ENCODE peak calls at places on chromosomes 2 and 18, in eight cellular contexts. E, Q, X, S, H, R, K and G are unnamed samples.

GRCh38 chr2:118716102-118716501 is 131.3 kb downstream of the EN1 start:
- DNase-seq in E (no peak), Q (no peak), X (no peak), S (no peak), H (no peak), R (no peak), K (no peak), G (no peak)

GRCh38 chr2:145350011-145350410 is 830.1 kb upstream of the ZEB2 start:
- DNase-seq in E (no peak), Q (no peak), X (peak; percentile 44), S (no peak), H (no peak), R (peak; percentile 81), K (no peak), G (no peak)

GRCh38 chr2:45904931-45905642 is 253.6 kb downstream of the PRKCE start:
- DNase-seq in E (no peak), Q (no peak), X (no peak), S (no peak), H (no peak), R (no peak), K (no peak), G (no peak)

GRCh38 chr2:1808921-1809551 is 64.7 kb upstream of the PXDN start:
- DNase-seq in E (no peak), Q (no peak), X (no peak), S (no peak), H (no peak), R (peak; percentile 10), K (no peak), G (no peak)

GRCh38 chr18:8117008-8117376 is 492.2 kb upstream of the RAB12 start:
- DNase-seq in E (no peak), Q (no peak), X (peak; percentile 71), S (no peak), H (no peak), R (peak; percentile 51), K (no peak), G (no peak)

GRCh38 chr2:145323512-145323911 is 803.6 kb upstream of the ZEB2 start:
- DNase-seq in E (peak; percentile 45), Q (no peak), X (peak; percentile 87), S (no peak), H (no peak), R (peak; percentile 41), K (no peak), G (no peak)

GRCh38 chr2:128028668-128029054 is 802 bp upstream of the SAP130 start:
- DNase-seq in E (no peak), Q (no peak), X (no peak), S (no peak), H (no peak), R (no peak), K (no peak), G (no peak)

GRCh38 chr2:226526731-226527130 is 272.9 kb downstream of the IRS1 start:
- DNase-seq in E (no peak), Q (no peak), X (no peak), S (no peak), H (no peak), R (peak; percentile 68), K (no peak), G (no peak)

GRCh38 chr18:42649636-42650035 is 465.8 kb downstream of the RIT2 start:
- DNase-seq in E (peak; percentile 67), Q (no peak), X (peak; percentile 49), S (no peak), H (no peak), R (no peak), K (no peak), G (no peak)

DNA sequence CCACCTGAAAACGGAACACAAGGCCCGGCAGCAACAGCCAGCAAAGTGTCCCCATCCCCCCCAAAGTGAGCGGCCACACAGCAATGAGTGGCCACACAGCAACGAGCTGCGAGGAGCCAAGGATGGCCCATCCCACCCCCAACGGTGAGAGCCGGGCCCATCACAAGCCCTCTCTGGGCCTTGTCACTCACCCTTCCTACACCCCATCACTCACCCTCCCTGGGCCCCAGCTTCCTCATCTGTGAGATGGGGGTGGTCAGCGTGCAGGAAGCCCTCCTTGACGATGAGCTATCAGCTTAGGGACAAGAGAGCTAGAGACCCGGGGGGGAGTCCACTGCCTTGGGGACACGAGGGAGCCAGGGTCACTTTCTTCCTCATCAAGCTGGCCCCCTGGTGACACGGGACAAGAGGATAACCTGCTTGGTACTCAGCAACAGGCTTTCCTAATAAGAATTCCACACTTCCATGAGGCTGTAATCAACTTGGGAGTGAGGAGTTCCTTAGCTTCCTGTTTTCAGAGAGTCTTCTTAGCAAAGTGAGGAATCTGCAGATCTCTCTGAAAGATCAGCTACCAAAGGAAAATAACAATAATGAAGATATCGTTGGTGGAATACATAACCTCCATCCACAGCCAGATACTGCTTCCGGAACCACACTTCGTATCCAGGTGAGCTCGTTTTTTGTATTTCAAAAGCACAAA is 92.7 kb downstream of the HDAC4 start:
- DNase-seq in E (no peak), Q (no peak), X (no peak), S (no peak), H (peak; percentile 35), R (no peak), K (no peak), G (no peak)
- H3K4me3 ChIP-seq in E (no peak overlapping the region), Q (no peak overlapping the region), X (no peak overlapping the region), S (peak overlapping the region; percentile 24), H (peak overlapping the region; percentile 44), R (peak overlapping the region; percentile 25), K (no peak overlapping the region), G (no peak overlapping the region)

GRCh38 chr2:232854082-232854481 is 16.0 kb upstream of the SNORC start:
- DNase-seq in E (peak; percentile 68), Q (no peak), X (peak; percentile 81), S (no peak), H (no peak), R (peak; percentile 88), K (no peak), G (no peak)

GRCh38 chr2:232852676-232853075 is 17.4 kb upstream of the SNORC start:
- DNase-seq in E (no peak), Q (no peak), X (no peak), S (no peak), H (no peak), R (no peak), K (no peak), G (no peak)

GRCh38 chr2:232846055-232846454 is 24.0 kb upstream of the SNORC start:
- DNase-seq in E (no peak), Q (no peak), X (no peak), S (no peak), H (no peak), R (no peak), K (no peak), G (no peak)

GRCh38 chr2:232850039-232850438 is 20.0 kb upstream of the SNORC start:
- DNase-seq in E (no peak), Q (no peak), X (no peak), S (no peak), H (no peak), R (no peak), K (no peak), G (no peak)
- H3K36me3 ChIP-seq in E (peaks cover 23% of the 10 kb centered on the region), Q (peaks cover 87% of the 10 kb centered on the region), X (peaks cover 17% of the 10 kb centered on the region), S (peaks cover 72% of the 10 kb centered on the region), H (no peaks in the 10 kb centered on the region), R (peaks cover 27% of the 10 kb centered on the region), K (peaks cover 48% of the 10 kb centered on the region), G (peaks cover 2% of the 10 kb centered on the region)

DNA sequence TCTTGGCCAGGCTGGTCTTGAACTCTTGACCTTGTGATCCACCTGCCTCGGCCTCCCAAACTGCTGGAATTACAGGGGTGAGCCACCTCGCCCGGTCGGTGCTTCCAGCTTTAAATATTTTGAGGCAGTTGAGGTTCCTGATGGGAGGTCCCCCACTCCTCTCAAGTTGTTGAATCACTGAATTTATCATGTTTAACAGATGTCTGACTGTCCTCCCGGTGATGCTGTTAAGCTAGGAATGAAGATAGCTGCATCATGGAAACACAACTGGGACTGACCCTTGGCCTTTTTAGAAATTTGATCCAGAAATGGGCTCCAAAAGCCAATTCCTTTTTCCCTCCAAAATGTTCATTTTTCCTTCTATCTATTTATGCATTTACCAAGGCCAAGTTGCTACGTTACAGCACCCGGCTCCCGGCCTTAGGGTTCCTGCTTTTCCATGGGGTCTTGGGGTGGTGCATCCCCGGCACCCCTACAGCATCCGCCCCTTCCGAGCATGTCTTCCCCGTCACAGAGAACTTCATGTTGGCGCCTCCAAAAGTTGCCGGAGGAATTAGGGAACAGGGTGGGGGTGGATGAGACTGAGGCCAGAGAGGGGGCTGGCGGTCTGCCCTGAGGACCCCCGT is 43.9 kb downstream of the PAX8 start:
- DNase-seq in E (no peak), Q (no peak), X (no peak), S (no peak), H (no peak), R (peak; percentile 31), K (no peak), G (no peak)
- H3K4me3 ChIP-seq in E (no peak overlapping the region), Q (no peak overlapping the region), X (peak overlapping the region; percentile 33), S (peak overlapping the region; percentile 34), H (peak overlapping the region; percentile 37), R (peak overlapping the region; percentile 71), K (peak overlapping the region; percentile 52), G (peak overlapping the region; percentile 97)

GRCh38 chr2:200762127-200762526 is 49.6 kb upstream of the BZW1 start:
- DNase-seq in E (no peak), Q (no peak), X (no peak), S (no peak), H (no peak), R (no peak), K (no peak), G (no peak)

GRCh38 chr2:200763422-200763821 is 48.3 kb upstream of the BZW1 start:
- DNase-seq in E (peak; percentile 72), Q (no peak), X (peak; percentile 70), S (no peak), H (no peak), R (peak; percentile 69), K (no peak), G (no peak)

GRCh38 chr2:200767111-200767885 is 44.4 kb upstream of the BZW1 start:
- DNase-seq in E (no peak), Q (no peak), X (peak; percentile 52), S (no peak), H (no peak), R (no peak), K (no peak), G (no peak)

GRCh38 chr2:200765995-200766660 is 45.6 kb upstream of the BZW1 start:
- DNase-seq in E (no peak), Q (no peak), X (peak; percentile 92), S (no peak), H (no peak), R (peak; percentile 34), K (no peak), G (no peak)

GRCh38 chr2:200765139-200765951 is 46.4 kb upstream of the BZW1 start:
- DNase-seq in E (peak; percentile 89), Q (no peak), X (peak; percentile 98), S (no peak), H (no peak), R (peak; percentile 98), K (peak; percentile 28), G (no peak)
- H3K36me3 ChIP-seq in E (no peaks in the 10 kb centered on the region), Q (no peaks in the 10 kb centered on the region), X (no peaks in the 10 kb centered on the region), S (no peaks in the 10 kb centered on the region), H (no peaks in the 10 kb centered on the region), R (no peaks in the 10 kb centered on the region), K (no peaks in the 10 kb centered on the region), G (no peaks in the 10 kb centered on the region)

DNA sequence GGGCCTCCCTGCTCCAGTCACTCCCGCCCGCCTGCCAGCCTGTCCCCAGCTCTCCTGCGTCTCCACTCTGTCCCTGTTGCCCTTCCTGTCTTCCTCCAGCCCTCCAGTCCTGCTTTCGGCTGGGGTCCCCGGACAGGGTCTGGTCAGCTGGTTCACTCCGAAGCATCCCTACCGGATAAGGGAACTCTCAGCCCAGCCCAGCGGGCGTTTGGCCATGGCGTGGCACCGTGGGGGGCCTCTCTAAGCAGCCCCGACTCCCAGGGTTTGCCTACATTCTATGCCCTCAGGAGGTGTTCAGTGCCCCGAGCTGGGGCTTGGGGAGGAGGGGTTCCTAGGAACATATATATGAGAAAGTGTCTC is 183.0 kb upstream of the HAAO start:
- DNase-seq in E (no peak), Q (peak; percentile 31), X (no peak), S (no peak), H (no peak), R (no peak), K (no peak), G (no peak)
- H3K4me3 ChIP-seq in E (peak overlapping the region; percentile 44), Q (no peak overlapping the region), X (no peak overlapping the region), S (no peak overlapping the region), H (peak overlapping the region; percentile 35), R (peak overlapping the region; percentile 15), K (no peak overlapping the region), G (peak overlapping the region; percentile 7)

GRCh38 chr2:182970486-182970885 is 67.8 kb downstream of the NCKAP1 start:
- DNase-seq in E (peak; percentile 82), Q (no peak), X (no peak), S (no peak), H (no peak), R (no peak), K (no peak), G (no peak)
- H3K36me3 ChIP-seq in E (peaks cover 5% of the 10 kb centered on the region), Q (peaks cover 85% of the 10 kb centered on the region), X (peaks cover 3% of the 10 kb centered on the region), S (peaks cover 20% of the 10 kb centered on the region), H (no peaks in the 10 kb centered on the region), R (peaks cover 15% of the 10 kb centered on the region), K (no peaks in the 10 kb centered on the region), G (peaks cover 1% of the 10 kb centered on the region)